ENCODE peak calls at places on chromosomes 11 and 22, in ten cellular contexts. H is right lobe of liver, W is neural crest cell, K is fibroblast of mammary gland, C is neural progenitor cell, M is GM23338, A is mammary epithelial cell, Q is AG09319, V is astrocyte of the spinal cord, S is prostate gland. I is an unnamed sample.
A peak's percentile ranks its signal among the peaks of the same experiment; 100 is the strongest.

GRCh38 chr11:127345819-127346459 is 345.4 kb upstream of the KIRREL3 start:
- DNase-seq in W (peak; percentile 36), V (peak; percentile 22), M (peak; percentile 72), K (peak; percentile 19), Q (no peak), H (peak; percentile 47), S (peak; percentile 6), A (peak; percentile 9), C (peak; percentile 70), I (peak; percentile 27)

GRCh38 chr11:94938399-94939055 is 34.8 kb downstream of the CWC15 start:
- DNase-seq in H (peak; percentile 50), S (peak; percentile 36), K (peak; percentile 97), W (no peak), C (no peak), M (no peak), A (no peak), Q (peak; percentile 54), V (peak; percentile 97), I (peak; percentile 69)

GRCh38 chr11:126927628-126928027 is 72.9 kb downstream of the KIRREL3 start:
- DNase-seq in C (no peak), Q (no peak), H (no peak), W (no peak), K (no peak), A (peak; percentile 18), S (no peak), V (no peak), M (no peak), I (no peak)

GRCh38 chr11:96331556-96332168 is 11.3 kb downstream of the MAML2 start:
- DNase-seq in A (no peak), V (no peak), Q (no peak), M (no peak), K (no peak), C (no peak), W (no peak), S (no peak), H (no peak), I (peak; percentile 51)

GRCh38 chr11:66914505-66914904 is 43.7 kb downstream of the PC start:
- DNase-seq in A (no peak), M (no peak), W (no peak), Q (no peak), V (no peak), H (no peak), K (no peak), S (no peak), C (no peak), I (no peak)

GRCh38 chr11:122556605-122557004 is 98.9 kb upstream of the UBASH3B start:
- DNase-seq in S (no peak), A (no peak), W (peak; percentile 53), C (peak; percentile 77), H (no peak), Q (no peak), V (no peak), K (no peak), M (peak; percentile 74), I (peak; percentile 15)

GRCh38 chr11:19734171-19734570 is 21.5 kb downstream of the NAV2 start:
- DNase-seq in K (peak; percentile 34), M (no peak), Q (no peak), H (no peak), W (no peak), V (no peak), S (no peak), A (no peak), C (no peak), I (peak; percentile 25)

GRCh38 chr11:128841461-128842072 is 25.5 kb downstream of the KCNJ1 start:
- DNase-seq in W (no peak), H (no peak), K (no peak), Q (no peak), C (no peak), S (no peak), V (no peak), A (no peak), M (no peak), I (no peak)

GRCh38 chr11:121671276-121672168 is 218.8 kb upstream of the SORL1-AS1 start:
- DNase-seq in A (no peak), W (no peak), Q (no peak), C (no peak), M (no peak), K (peak; percentile 62), H (no peak), S (no peak), V (peak; percentile 72), I (peak; percentile 39)

GRCh38 chr11:127074151-127074761 is 73.7 kb upstream of the KIRREL3 start:
- DNase-seq in K (peak; percentile 9), S (no peak), V (peak; percentile 29), W (no peak), C (peak; percentile 56), H (no peak), M (peak; percentile 50), A (peak; percentile 56), Q (no peak), I (peak; percentile 60)

DNA sequence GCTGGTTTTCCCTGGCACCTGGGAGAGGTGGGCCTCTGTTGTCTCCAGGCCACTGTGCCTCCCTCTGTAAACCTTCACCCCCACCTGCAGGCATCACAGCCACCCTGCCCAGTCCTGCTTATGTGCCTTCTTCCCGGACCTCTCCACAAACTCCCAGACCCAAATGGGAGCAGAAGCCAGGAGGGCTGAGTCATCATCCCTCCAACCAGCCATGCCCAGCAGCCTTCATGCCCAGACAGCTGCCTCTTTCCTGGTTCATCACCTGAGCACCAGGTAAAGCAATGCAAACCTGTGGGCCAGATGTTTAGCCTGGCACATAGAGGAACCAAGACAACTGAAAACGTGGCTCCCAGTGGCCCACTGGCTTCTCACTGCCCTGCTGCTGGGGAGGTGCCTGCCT is 2.1 kb upstream of the TMPRSS4 start:
- DNase-seq in V (no peak), Q (no peak), S (peak; percentile 71), H (no peak), K (no peak), C (no peak), W (no peak), M (no peak), A (peak; percentile 91), I (no peak)
- TF ChIP-seq CTCF in V (no peak), Q (no peak), S (no peak), H (no peak), K (no peak), C (no peak), W (no peak), M (no peak), A (no peak), I (no peak)

GRCh38 chr11:65851811-65852507 is 6.0 kb downstream of the CFL1 start:
- DNase-seq in M (no peak), K (no peak), A (no peak), S (no peak), Q (no peak), H (no peak), C (no peak), V (no peak), W (no peak), I (no peak)

GRCh38 chr11:65850217-65851082 is 7.5 kb downstream of the CFL1 start:
- DNase-seq in M (no peak), K (no peak), S (no peak), Q (no peak), V (no peak), W (no peak), H (peak; percentile 45), C (no peak), A (no peak), I (no peak)

GRCh38 chr11:65852508-65853248 is 5.3 kb downstream of the CFL1 start:
- DNase-seq in S (no peak), C (peak; percentile 1), K (no peak), Q (no peak), W (no peak), V (no peak), H (no peak), A (no peak), M (no peak), I (no peak)

GRCh38 chr11:65849771-65850216 is 8.2 kb downstream of the CFL1 start:
- DNase-seq in C (no peak), V (no peak), H (no peak), M (no peak), A (no peak), K (no peak), W (no peak), Q (no peak), S (no peak), I (no peak)

GRCh38 chr11:65851083-65851579 is 6.8 kb downstream of the CFL1 start:
- DNase-seq in M (peak; percentile 90), S (no peak), C (peak; percentile 45), W (peak; percentile 51), V (no peak), Q (no peak), K (no peak), A (no peak), H (no peak), I (peak; percentile 51)
- TF ChIP-seq CTCF in M (peak; percentile 92), S (no peak), C (peak; percentile 51), W (peak; percentile 66), V (peak; percentile 58), Q (peak; percentile 30), K (peak; percentile 48), A (peak; percentile 61), H (peak; percentile 44), I (peak; percentile 62)

GRCh38 chr22:38705235-38706100 is at the start of gene GTPBP1:
- DNase-seq in A (peak; percentile 100), W (peak; percentile 98), Q (peak; percentile 100), H (peak; percentile 99), C (peak; percentile 100), M (peak; percentile 100), V (peak; percentile 100), K (peak; percentile 100), S (peak; percentile 100), I (peak; percentile 100)

GRCh38 chr22:38706101-38706884 is 549 bp downstream of the GTPBP1 start:
- DNase-seq in C (peak; percentile 64), M (peak; percentile 38), S (peak; percentile 21), H (peak; percentile 71), Q (no peak), W (peak; percentile 5), K (peak; percentile 29), A (peak; percentile 29), V (peak; percentile 44), I (peak; percentile 35)

GRCh38 chr22:38707984-38708383 is 2.2 kb downstream of the GTPBP1 start:
- DNase-seq in C (no peak), H (no peak), A (no peak), S (no peak), W (no peak), K (no peak), Q (no peak), M (no peak), V (no peak), I (no peak)

GRCh38 chr22:38707346-38707745 is 1.6 kb downstream of the GTPBP1 start:
- DNase-seq in Q (no peak), C (no peak), W (no peak), V (peak; percentile 15), K (peak; percentile 63), A (peak; percentile 77), S (peak; percentile 49), H (no peak), M (no peak), I (peak; percentile 68)

GRCh38 chr22:38706885-38707180 is 1.1 kb downstream of the GTPBP1 start:
- DNase-seq in W (no peak), Q (no peak), A (no peak), V (no peak), H (no peak), C (no peak), M (no peak), S (peak; percentile 24), K (peak; percentile 23), I (no peak)
- TF ChIP-seq CTCF in W (no peak), Q (no peak), A (no peak), V (no peak), H (no peak), C (no peak), M (no peak), S (no peak), K (no peak), I (no peak)

DNA sequence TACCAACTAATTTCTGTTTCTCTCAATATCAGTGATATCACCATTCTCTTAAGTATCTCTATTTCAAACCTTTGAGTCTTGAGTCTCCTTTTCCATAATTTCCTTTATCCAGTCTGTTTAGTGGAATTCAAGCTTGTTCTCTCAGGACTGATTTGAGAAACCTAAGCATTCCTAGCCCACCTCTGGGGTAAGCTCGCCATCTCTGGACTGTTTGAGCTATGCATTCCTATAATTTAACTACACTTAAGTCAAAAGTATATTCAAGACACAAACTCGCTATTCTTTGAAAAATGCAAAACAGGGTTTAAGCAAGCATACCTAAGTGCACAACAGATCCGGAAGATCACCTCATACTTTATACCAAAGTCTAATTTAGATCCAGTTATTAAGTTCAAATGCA is 2.1 kb upstream of the DLAT start:
- DNase-seq in H (no peak), Q (no peak), W (no peak), V (no peak), A (no peak), S (no peak), C (no peak), K (no peak), M (peak; percentile 9), I (peak; percentile 4)
- TF ChIP-seq CTCF in H (no peak), Q (no peak), W (no peak), V (no peak), A (no peak), S (no peak), C (peak; percentile 18), K (no peak), M (peak; percentile 9), I (no peak)